ENCODE peak calls at places on chromosomes 4 and X, in six cellular contexts. K, J, Z, P, D and L are unnamed samples.

GRCh38 chrX:54043084-54043483 is 1.2 kb downstream of the PHF8 start:
- ATAC-seq in J (no peak), Z (no peak), D (no peak), P (no peak), K (no peak), L (no peak)

GRCh38 chr4:122705035-122705434 is 27.5 kb upstream of the BBS12 start:
- ATAC-seq in P (no peak), K (no peak), Z (no peak), D (no peak), J (no peak), L (no peak)

GRCh38 chr4:154416183-154416543 is 75.4 kb downstream of the DCHS2 start:
- ATAC-seq in J (peak), P (peak), D (peak), K (peak), Z (no peak), L (no peak)

GRCh38 chr4:6992728-6993655 is 50.2 kb upstream of the TADA2B start:
- ATAC-seq in J (peak), D (no peak), P (no peak), Z (no peak), K (no peak), L (no peak)

GRCh38 chr4:132540797-132541196 is 608.3 kb upstream of the PCDH10 start:
- ATAC-seq in J (no peak), D (no peak), Z (no peak), P (no peak), K (no peak), L (no peak)

GRCh38 chrX:22343192-22343591 is 70.5 kb downstream of the CBLL2 start:
- ATAC-seq in J (no peak), Z (no peak), K (no peak), D (no peak), P (no peak), L (no peak)

GRCh38 chr4:20359692-20360091 is 108.0 kb downstream of the SLIT2 start:
- ATAC-seq in Z (no peak), K (no peak), D (no peak), P (no peak), J (no peak), L (no peak)

GRCh38 chr4:121140712-121141111 is 23.4 kb downstream of the TNIP3 start:
- ATAC-seq in D (no peak), J (no peak), K (no peak), Z (no peak), P (no peak), L (no peak)

GRCh38 chr4:56656346-56656643 is 24.8 kb downstream of the HOPX start:
- ATAC-seq in Z (peak), D (no peak), J (no peak), K (peak), P (no peak), L (no peak)

GRCh38 chrX:76971393-76972376 is 475.5 kb upstream of the FGF16 start:
- ATAC-seq in K (no peak), P (no peak), J (no peak), Z (no peak), D (no peak), L (no peak)

GRCh38 chrX:98380106-98380505 is 1496.4 kb downstream of the RPA4 start:
- ATAC-seq in K (no peak), Z (no peak), D (no peak), P (no peak), J (no peak), L (no peak)

GRCh38 chr4:120839974-120840751 is 82.4 kb downstream of the PRDM5 start:
- ATAC-seq in P (no peak), J (no peak), D (no peak), K (no peak), Z (no peak), L (peak)

GRCh38 chrX:49260221-49260985 is 4.1 kb downstream of the FOXP3 start:
- ATAC-seq in K (no peak), P (no peak), J (no peak), D (no peak), Z (no peak), L (no peak)

GRCh38 chrX:24305905-24306304 is 8.0 kb downstream of the SUPT20HL2 start:
- ATAC-seq in P (no peak), D (no peak), Z (no peak), K (no peak), J (no peak), L (no peak)

GRCh38 chr4:75717332-75717873 is 7.0 kb upstream of the USO1 start:
- ATAC-seq in P (no peak), J (no peak), K (no peak), Z (no peak), D (no peak), L (no peak)

GRCh38 chr4:75718529-75718928 is 5.8 kb upstream of the USO1 start:
- ATAC-seq in P (no peak), K (no peak), Z (peak), J (no peak), D (no peak), L (no peak)

GRCh38 chr4:75710246-75710645 is 14.1 kb upstream of the USO1 start:
- ATAC-seq in J (no peak), D (no peak), Z (no peak), P (no peak), K (no peak), L (no peak)

GRCh38 chr4:75715105-75715799 is 9.1 kb upstream of the USO1 start:
- ATAC-seq in K (peak), D (no peak), Z (no peak), P (peak), J (peak), L (no peak)

DNA sequence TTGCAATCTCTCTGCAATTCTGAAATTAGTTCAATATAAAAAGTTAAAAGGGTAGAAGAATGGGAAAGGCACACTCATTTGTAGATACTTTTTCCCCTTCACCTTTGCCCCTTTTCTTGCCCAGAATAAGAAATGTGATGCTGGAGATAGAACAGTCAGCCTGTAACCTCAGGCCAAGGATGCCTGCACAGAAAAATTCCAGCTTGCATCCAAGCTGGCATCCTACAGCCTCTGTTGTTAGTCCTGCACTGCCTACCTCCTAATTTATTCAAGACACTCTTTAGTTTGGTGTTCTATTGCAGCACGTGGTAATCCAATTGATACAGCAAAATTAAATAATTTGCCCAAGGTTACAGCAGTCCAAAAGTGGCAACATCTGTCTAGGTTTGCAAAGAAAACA is 9.7 kb upstream of the USO1 start:
- ATAC-seq in P (no peak), D (no peak), J (no peak), Z (no peak), K (no peak), L (no peak)
- H3K4me3 ChIP-seq in P (no peak), D (no peak), J (no peak), Z (no peak), K (no peak), L (no peak)

GRCh38 chrX:141220342-141221008 is 21.8 kb downstream of the SPANXC start:
- ATAC-seq in Z (peak), K (no peak), P (no peak), D (peak), J (no peak), L (no peak)
- H3K27ac ChIP-seq in Z (peak), K (no peak), P (no peak), D (peak), J (no peak), L (no peak)

GRCh38 chr4:47831026-47831689 is 6.7 kb downstream of the CORIN start:
- ATAC-seq in P (no peak), J (no peak), Z (no peak), K (peak), D (no peak), L (no peak)
- H3K4me3 ChIP-seq in P (no peak), J (no peak), Z (no peak), K (no peak), D (no peak), L (no peak)

GRCh38 chr4:22179124-22179874 is 230.7 kb upstream of the KCNIP4 start:
- ATAC-seq in Z (peak), K (no peak), P (no peak), J (no peak), D (no peak), L (no peak)

GRCh38 chr4:22170353-22170752 is 221.8 kb upstream of the KCNIP4 start:
- ATAC-seq in P (no peak), D (no peak), J (no peak), K (no peak), Z (peak), L (no peak)

GRCh38 chr4:22174640-22175039 is 226.1 kb upstream of the KCNIP4 start:
- ATAC-seq in Z (no peak), P (no peak), K (no peak), J (no peak), D (no peak), L (no peak)
- H3K27ac ChIP-seq in Z (no peak), P (no peak), K (no peak), J (no peak), D (no peak), L (no peak)

GRCh38 chr4:38523524-38524448 is 140.2 kb upstream of the KLF3 start:
- ATAC-seq in J (no peak), K (no peak), Z (no peak), P (no peak), D (no peak), L (peak)
- H3K4me3 ChIP-seq in J (no peak), K (no peak), Z (no peak), P (no peak), D (no peak), L (no peak)

GRCh38 chrX:39729834-39730670 is 367.7 kb downstream of the BCOR start:
- ATAC-seq in Z (no peak), P (no peak), K (no peak), J (no peak), D (no peak), L (no peak)

GRCh38 chrX:39731390-39731680 is 366.4 kb downstream of the BCOR start:
- ATAC-seq in D (peak), K (no peak), J (no peak), P (no peak), Z (no peak), L (no peak)

GRCh38 chrX:39728852-39729587 is 368.7 kb downstream of the BCOR start:
- ATAC-seq in K (no peak), P (no peak), Z (no peak), D (no peak), J (no peak), L (no peak)

GRCh38 chrX:39731735-39732134 is 366.0 kb downstream of the BCOR start:
- ATAC-seq in J (no peak), Z (no peak), D (no peak), K (no peak), P (no peak), L (no peak)

DNA sequence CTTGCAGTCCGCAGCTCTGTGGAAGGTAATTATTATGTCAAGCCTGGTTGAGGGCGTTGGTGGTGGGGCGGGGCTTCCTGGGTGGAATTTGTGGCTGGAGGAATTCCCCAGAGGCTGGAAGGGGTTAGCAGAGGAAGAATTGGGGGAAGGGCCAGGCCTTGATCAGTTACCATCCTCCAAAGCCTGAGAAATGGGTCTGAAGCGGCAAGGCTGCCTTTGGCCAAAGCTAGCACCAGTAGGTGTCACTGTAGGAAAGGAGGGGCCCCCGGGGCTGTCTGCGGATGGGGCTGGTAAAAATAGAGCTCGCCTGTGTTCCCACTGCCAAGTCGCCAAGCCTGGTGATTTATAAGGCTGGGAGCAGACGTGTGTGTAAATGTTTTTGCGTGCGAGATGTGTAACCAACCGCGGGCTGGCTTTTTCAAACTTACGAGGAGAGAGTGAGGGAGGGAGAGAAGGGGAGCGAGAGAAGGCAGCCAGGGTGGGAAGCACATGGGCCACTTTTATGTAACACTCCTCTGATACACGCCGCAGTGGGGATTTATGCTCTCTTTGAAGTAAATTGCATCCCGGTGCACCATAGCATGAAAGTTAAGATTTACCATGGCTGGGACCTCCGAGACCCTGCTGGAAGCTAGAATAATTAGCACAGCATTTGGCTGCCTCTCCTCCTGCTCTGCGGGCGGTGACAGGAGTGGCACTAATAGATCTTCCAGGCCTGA is 366.9 kb downstream of the BCOR start:
- ATAC-seq in D (peak), Z (peak), K (peak), J (peak), P (peak), L (peak)
- H3K27ac ChIP-seq in D (no peak), Z (no peak), K (no peak), J (no peak), P (no peak), L (peak)

GRCh38 chr4:85808104-85808503 is 333.2 kb downstream of the ARHGAP24 start:
- ATAC-seq in K (no peak), P (no peak), D (no peak), Z (no peak), J (no peak), L (no peak)

GRCh38 chr4:85807247-85807915 is 332.4 kb downstream of the ARHGAP24 start:
- ATAC-seq in D (no peak), J (no peak), P (no peak), Z (no peak), K (peak), L (peak)

GRCh38 chr4:85803846-85804245 is 328.9 kb downstream of the ARHGAP24 start:
- ATAC-seq in D (no peak), Z (no peak), J (no peak), K (no peak), P (no peak), L (no peak)

GRCh38 chr4:85808864-85809263 is 333.9 kb downstream of the ARHGAP24 start:
- ATAC-seq in D (no peak), Z (no peak), J (no peak), K (no peak), P (no peak), L (no peak)

DNA sequence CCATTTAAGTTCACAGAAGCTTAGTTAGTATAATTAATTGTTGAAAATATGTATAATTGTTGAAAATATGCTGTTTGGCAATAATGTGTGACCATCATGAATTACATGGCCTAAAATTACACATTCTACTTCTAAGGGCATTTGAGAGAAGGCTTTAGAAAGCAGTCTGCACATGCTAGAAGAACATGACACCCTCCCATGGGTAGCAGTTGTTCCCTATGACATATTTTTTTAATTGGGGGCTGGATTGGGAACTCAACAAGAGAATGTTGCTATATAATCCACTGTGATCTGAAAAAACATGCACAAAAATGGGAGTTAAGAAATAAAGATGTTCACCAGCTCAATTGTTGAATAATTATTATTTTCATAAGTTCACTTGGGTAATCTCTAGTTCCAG is 331.4 kb downstream of the ARHGAP24 start:
- ATAC-seq in K (no peak), D (no peak), P (no peak), J (no peak), Z (no peak), L (no peak)
- H3K4me3 ChIP-seq in K (no peak), D (no peak), P (no peak), J (no peak), Z (no peak), L (no peak)

DNA sequence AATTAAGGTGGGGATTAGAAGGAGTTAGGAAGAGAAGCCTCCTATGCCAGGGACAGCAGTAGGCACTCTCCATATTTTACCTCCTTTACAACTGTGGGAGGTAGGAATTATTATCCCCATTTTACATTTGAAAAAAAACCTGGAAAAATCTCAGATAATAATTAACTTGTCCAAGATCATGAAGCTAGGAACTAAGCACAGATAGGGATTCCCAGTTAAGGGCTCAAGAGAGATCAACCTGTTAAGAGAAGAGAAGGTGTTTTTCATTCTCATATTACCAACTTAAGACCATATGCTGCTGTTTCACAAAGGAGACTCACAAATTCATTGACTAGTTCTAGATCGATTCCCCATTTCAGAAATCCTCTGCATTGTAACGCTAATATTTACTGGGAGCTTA is 16.1 kb upstream of the FAM47E start:
- ATAC-seq in D (no peak), Z (peak), P (no peak), K (no peak), J (peak), L (no peak)
- H3K27ac ChIP-seq in D (peak), Z (peak), P (no peak), K (peak), J (peak), L (no peak)

GRCh38 chr4:83962492-83962891 is 426.6 kb downstream of the GPAT3 start:
- ATAC-seq in D (no peak), J (no peak), Z (no peak), K (no peak), P (no peak), L (no peak)

GRCh38 chr4:83961575-83961974 is 425.7 kb downstream of the GPAT3 start:
- ATAC-seq in K (no peak), P (no peak), Z (no peak), J (no peak), D (no peak), L (no peak)

GRCh38 chr4:83959160-83959559 is 423.3 kb downstream of the GPAT3 start:
- ATAC-seq in Z (no peak), P (no peak), D (no peak), K (no peak), J (no peak), L (no peak)

GRCh38 chr4:83964996-83965541 is 429.2 kb downstream of the GPAT3 start:
- ATAC-seq in P (no peak), J (no peak), Z (no peak), D (no peak), K (no peak), L (no peak)
- H3K4me3 ChIP-seq in P (no peak), J (no peak), Z (no peak), D (no peak), K (no peak), L (no peak)